ENCODE peak calls at places on chromosomes 12 and 14, in seven cellular contexts. One of them, this sample, is unnamed.

GRCh38 chr12:40843495-40843894 is 151.3 kb downstream of the CNTN1 start:
- DNase-seq in astrocyte of the spinal cord: no peak
- DNase-seq in AG04450: no peak
- DNase-seq in endothelial cell: no peak
- DNase-seq in left lung: no peak
- DNase-seq in Caco-2: no peak
- DNase-seq in glutamatergic neuron: no peak
- DNase-seq in this sample: no peak

GRCh38 chr14:71665157-71665556 is 267.1 kb upstream of the RGS6 start:
- DNase-seq in endothelial cell: no peak
- DNase-seq in glutamatergic neuron: no peak
- DNase-seq in Caco-2: no peak
- DNase-seq in AG04450: no peak
- DNase-seq in left lung: no peak
- DNase-seq in astrocyte of the spinal cord: peak
- DNase-seq in this sample: no peak

GRCh38 chr12:47190271-47190750 is 110.6 kb upstream of the AMIGO2 start:
- DNase-seq in Caco-2: no peak
- DNase-seq in AG04450: peak
- DNase-seq in glutamatergic neuron: no peak
- DNase-seq in endothelial cell: no peak
- DNase-seq in left lung: no peak
- DNase-seq in astrocyte of the spinal cord: peak
- DNase-seq in this sample: no peak

GRCh38 chr14:89138846-89139245 is 278.2 kb downstream of the FOXN3 start:
- DNase-seq in Caco-2: no peak
- DNase-seq in AG04450: no peak
- DNase-seq in astrocyte of the spinal cord: peak
- DNase-seq in left lung: no peak
- DNase-seq in endothelial cell: no peak
- DNase-seq in glutamatergic neuron: no peak
- DNase-seq in this sample: no peak

GRCh38 chr12:24724765-24725307 is 224.1 kb downstream of the BCAT1 start:
- DNase-seq in glutamatergic neuron: no peak
- DNase-seq in Caco-2: no peak
- DNase-seq in astrocyte of the spinal cord: no peak
- DNase-seq in endothelial cell: no peak
- DNase-seq in AG04450: no peak
- DNase-seq in left lung: no peak
- DNase-seq in this sample: no peak

GRCh38 chr12:6638305-6638704 is 2.5 kb upstream of the LPAR5 start:
- DNase-seq in left lung: no peak
- DNase-seq in astrocyte of the spinal cord: no peak
- DNase-seq in glutamatergic neuron: no peak
- DNase-seq in AG04450: no peak
- DNase-seq in Caco-2: no peak
- DNase-seq in endothelial cell: no peak
- DNase-seq in this sample: no peak

GRCh38 chr14:23056257-23056955 is 914 bp downstream of the CDH24 start:
- DNase-seq in astrocyte of the spinal cord: peak
- DNase-seq in left lung: peak
- DNase-seq in Caco-2: peak
- DNase-seq in AG04450: no peak
- DNase-seq in glutamatergic neuron: peak
- DNase-seq in endothelial cell: peak
- DNase-seq in this sample: peak

GRCh38 chr14:33844118-33844517 is 106.8 kb downstream of the EGLN3 start:
- DNase-seq in left lung: peak
- DNase-seq in astrocyte of the spinal cord: no peak
- DNase-seq in AG04450: no peak
- DNase-seq in Caco-2: no peak
- DNase-seq in endothelial cell: no peak
- DNase-seq in glutamatergic neuron: no peak
- DNase-seq in this sample: no peak

GRCh38 chr12:131983026-131983425 is 33.3 kb downstream of the EP400 start:
- DNase-seq in left lung: no peak
- DNase-seq in glutamatergic neuron: no peak
- DNase-seq in AG04450: no peak
- DNase-seq in astrocyte of the spinal cord: no peak
- DNase-seq in endothelial cell: no peak
- DNase-seq in Caco-2: no peak
- DNase-seq in this sample: no peak

GRCh38 chr12:78034025-78034424 is 203.3 kb downstream of the NAV3 start:
- DNase-seq in glutamatergic neuron: no peak
- DNase-seq in left lung: no peak
- DNase-seq in endothelial cell: no peak
- DNase-seq in astrocyte of the spinal cord: no peak
- DNase-seq in AG04450: no peak
- DNase-seq in Caco-2: no peak
- DNase-seq in this sample: no peak

GRCh38 chr14:93269341-93270068 is 62.4 kb downstream of the UBR7 start:
- DNase-seq in glutamatergic neuron: no peak
- DNase-seq in Caco-2: no peak
- DNase-seq in left lung: no peak
- DNase-seq in endothelial cell: no peak
- DNase-seq in AG04450: peak
- DNase-seq in astrocyte of the spinal cord: peak
- DNase-seq in this sample: no peak

GRCh38 chr12:69822205-69822860 is 2.7 kb upstream of the MYRFL start:
- DNase-seq in endothelial cell: no peak
- DNase-seq in glutamatergic neuron: no peak
- DNase-seq in AG04450: no peak
- DNase-seq in Caco-2: no peak
- DNase-seq in astrocyte of the spinal cord: no peak
- DNase-seq in left lung: no peak
- DNase-seq in this sample: no peak

GRCh38 chr14:71183856-71184255 is 276.6 kb downstream of the PCNX1 start:
- DNase-seq in glutamatergic neuron: no peak
- DNase-seq in astrocyte of the spinal cord: no peak
- DNase-seq in endothelial cell: no peak
- DNase-seq in left lung: no peak
- DNase-seq in AG04450: no peak
- DNase-seq in Caco-2: no peak
- DNase-seq in this sample: no peak

GRCh38 chr12:62700091-62700490 is 233.5 kb downstream of the MON2 start:
- DNase-seq in glutamatergic neuron: no peak
- DNase-seq in astrocyte of the spinal cord: no peak
- DNase-seq in AG04450: no peak
- DNase-seq in left lung: no peak
- DNase-seq in Caco-2: no peak
- DNase-seq in endothelial cell: no peak
- DNase-seq in this sample: no peak

GRCh38 chr14:34025325-34026017 is 74.6 kb upstream of the EGLN3 start:
- DNase-seq in astrocyte of the spinal cord: no peak
- DNase-seq in endothelial cell: no peak
- DNase-seq in Caco-2: no peak
- DNase-seq in left lung: no peak
- DNase-seq in glutamatergic neuron: no peak
- DNase-seq in AG04450: no peak
- DNase-seq in this sample: no peak

GRCh38 chr12:14193623-14194022 is 171.9 kb upstream of the ATF7IP start:
- DNase-seq in Caco-2: no peak
- DNase-seq in endothelial cell: peak
- DNase-seq in glutamatergic neuron: peak
- DNase-seq in astrocyte of the spinal cord: no peak
- DNase-seq in left lung: no peak
- DNase-seq in AG04450: no peak
- DNase-seq in this sample: no peak

GRCh38 chr12:130026608-130027176 is 122.9 kb upstream of the TMEM132D start:
- DNase-seq in left lung: no peak
- DNase-seq in glutamatergic neuron: peak
- DNase-seq in astrocyte of the spinal cord: no peak
- DNase-seq in endothelial cell: no peak
- DNase-seq in AG04450: no peak
- DNase-seq in Caco-2: peak
- DNase-seq in this sample: peak

GRCh38 chr12:89825591-89826449 is 117.2 kb upstream of the ATP2B1 start:
- DNase-seq in Caco-2: no peak
- DNase-seq in left lung: no peak
- DNase-seq in AG04450: no peak
- DNase-seq in endothelial cell: no peak
- DNase-seq in glutamatergic neuron: no peak
- DNase-seq in astrocyte of the spinal cord: peak
- DNase-seq in this sample: no peak

GRCh38 chr12:49094104-49094948 is at the start of gene DHH:
- DNase-seq in endothelial cell: peak
- DNase-seq in Caco-2: peak
- DNase-seq in glutamatergic neuron: peak
- DNase-seq in left lung: peak
- DNase-seq in astrocyte of the spinal cord: no peak
- DNase-seq in AG04450: no peak
- DNase-seq in this sample: peak

GRCh38 chr12:117968084-117968789 is 553 bp downstream of the KSR2 start:
- DNase-seq in astrocyte of the spinal cord: no peak
- DNase-seq in Caco-2: no peak
- DNase-seq in AG04450: no peak
- DNase-seq in left lung: no peak
- DNase-seq in endothelial cell: no peak
- DNase-seq in glutamatergic neuron: no peak
- DNase-seq in this sample: no peak

DNA sequence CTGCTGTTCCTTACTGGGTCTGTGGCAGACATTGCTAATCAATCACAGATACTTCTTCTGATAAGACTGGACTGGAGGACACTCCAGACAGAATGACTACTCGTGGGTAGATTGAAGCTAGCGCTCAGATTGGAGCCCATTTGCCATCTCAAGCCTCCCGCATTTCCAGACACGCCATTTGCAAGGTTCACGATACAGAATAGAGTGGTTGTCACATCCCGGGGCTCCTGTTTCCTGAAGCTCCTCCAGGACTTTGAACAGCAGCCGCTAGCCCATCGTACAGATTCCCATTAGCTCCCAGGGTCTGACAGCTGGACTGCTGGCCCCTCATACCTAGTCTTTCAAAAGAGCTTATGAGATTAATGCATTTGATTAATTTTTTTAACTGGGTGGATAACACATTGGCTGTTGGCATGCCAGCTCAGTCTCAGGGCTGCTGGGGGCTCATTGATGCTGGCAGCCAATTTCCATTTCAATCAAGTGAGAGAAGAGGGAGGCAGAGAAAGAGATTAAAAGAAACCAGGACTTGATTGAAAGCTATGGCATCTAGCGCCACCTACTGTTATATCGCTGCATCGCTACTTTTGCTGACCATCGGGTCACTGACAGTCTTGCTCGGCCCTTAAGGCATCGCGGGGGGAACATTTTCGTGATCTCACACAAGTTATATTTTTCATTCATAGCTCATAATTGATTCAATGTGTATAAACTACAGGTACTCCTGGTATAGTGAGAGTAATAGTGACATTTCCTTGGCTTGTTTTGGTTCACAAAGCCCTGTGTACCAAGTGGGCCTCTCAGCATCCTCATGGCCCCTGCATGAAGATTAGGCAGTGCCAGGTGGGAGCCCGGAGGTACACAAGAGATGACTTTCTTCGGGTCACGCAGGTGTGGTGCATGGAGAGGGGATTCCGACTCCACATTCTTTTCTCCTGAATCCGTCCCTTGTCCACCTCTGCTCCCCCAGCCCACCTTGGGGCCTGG is 78.6 kb downstream of the CCDC60 start:
- DNase-seq in glutamatergic neuron: peak
- DNase-seq in left lung: no peak
- DNase-seq in endothelial cell: peak
- DNase-seq in AG04450: peak
- DNase-seq in Caco-2: peak
- DNase-seq in astrocyte of the spinal cord: peak
- DNase-seq in this sample: peak
- TF ChIP-seq CTCF in glutamatergic neuron: peak
- TF ChIP-seq CTCF in left lung: peak
- TF ChIP-seq CTCF in endothelial cell: peak
- TF ChIP-seq CTCF in AG04450: peak
- TF ChIP-seq CTCF in Caco-2: peak
- TF ChIP-seq CTCF in astrocyte of the spinal cord: peak
- TF ChIP-seq CTCF in this sample: peak

GRCh38 chr12:109587921-109588320 is 14.3 kb downstream of the MVK start:
- DNase-seq in left lung: peak
- DNase-seq in AG04450: no peak
- DNase-seq in endothelial cell: no peak
- DNase-seq in astrocyte of the spinal cord: no peak
- DNase-seq in glutamatergic neuron: no peak
- DNase-seq in Caco-2: no peak
- DNase-seq in this sample: no peak

GRCh38 chr12:109589240-109589590 is 15.6 kb downstream of the MVK start:
- DNase-seq in astrocyte of the spinal cord: no peak
- DNase-seq in AG04450: no peak
- DNase-seq in left lung: no peak
- DNase-seq in endothelial cell: no peak
- DNase-seq in Caco-2: no peak
- DNase-seq in glutamatergic neuron: no peak
- DNase-seq in this sample: no peak

GRCh38 chr12:109588461-109589239 is 15.1 kb downstream of the MVK start:
- DNase-seq in endothelial cell: no peak
- DNase-seq in AG04450: no peak
- DNase-seq in astrocyte of the spinal cord: no peak
- DNase-seq in left lung: peak
- DNase-seq in Caco-2: no peak
- DNase-seq in glutamatergic neuron: no peak
- DNase-seq in this sample: no peak

GRCh38 chr12:109583733-109584132 is 10.1 kb downstream of the MVK start:
- DNase-seq in left lung: no peak
- DNase-seq in AG04450: no peak
- DNase-seq in Caco-2: no peak
- DNase-seq in endothelial cell: no peak
- DNase-seq in astrocyte of the spinal cord: no peak
- DNase-seq in glutamatergic neuron: no peak
- DNase-seq in this sample: no peak

GRCh38 chr12:109586385-109587296 is 13.0 kb downstream of the MVK start:
- DNase-seq in astrocyte of the spinal cord: no peak
- DNase-seq in endothelial cell: no peak
- DNase-seq in Caco-2: no peak
- DNase-seq in AG04450: no peak
- DNase-seq in left lung: peak
- DNase-seq in glutamatergic neuron: no peak
- DNase-seq in this sample: no peak
- TF ChIP-seq CTCF in astrocyte of the spinal cord: no peak
- TF ChIP-seq CTCF in endothelial cell: no peak
- TF ChIP-seq CTCF in Caco-2: no peak
- TF ChIP-seq CTCF in AG04450: no peak
- TF ChIP-seq CTCF in left lung: no peak
- TF ChIP-seq CTCF in glutamatergic neuron: no peak
- TF ChIP-seq CTCF in this sample: no peak

DNA sequence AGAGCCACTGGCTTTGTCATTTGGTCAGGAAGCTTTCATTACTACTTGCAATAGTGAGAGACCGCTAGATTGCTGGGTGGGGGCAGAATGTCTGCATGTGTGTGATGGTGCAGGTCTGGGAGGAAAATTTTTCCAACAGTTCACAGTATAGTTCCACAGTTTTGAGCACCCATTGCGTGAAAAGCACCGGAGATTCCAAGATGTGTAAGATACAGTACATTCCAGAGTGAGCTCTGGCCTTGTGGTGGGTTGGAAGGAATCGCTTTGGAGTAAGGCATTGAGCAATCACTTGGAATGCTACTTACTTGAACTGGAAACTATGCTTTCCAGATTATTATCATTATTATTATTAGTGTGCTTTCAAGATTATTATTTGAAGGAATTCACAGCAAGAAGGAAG is 47.6 kb upstream of the FRMD6 start:
- DNase-seq in glutamatergic neuron: no peak
- DNase-seq in AG04450: peak
- DNase-seq in left lung: no peak
- DNase-seq in astrocyte of the spinal cord: peak
- DNase-seq in Caco-2: peak
- DNase-seq in endothelial cell: no peak
- DNase-seq in this sample: no peak
- TF ChIP-seq CTCF in glutamatergic neuron: no peak
- TF ChIP-seq CTCF in AG04450: no peak
- TF ChIP-seq CTCF in left lung: no peak
- TF ChIP-seq CTCF in astrocyte of the spinal cord: no peak
- TF ChIP-seq CTCF in Caco-2: no peak
- TF ChIP-seq CTCF in endothelial cell: no peak
- TF ChIP-seq CTCF in this sample: no peak

GRCh38 chr14:99793213-99794155 is at the start of gene EML1:
- DNase-seq in astrocyte of the spinal cord: peak
- DNase-seq in Caco-2: peak
- DNase-seq in endothelial cell: peak
- DNase-seq in AG04450: peak
- DNase-seq in glutamatergic neuron: peak
- DNase-seq in left lung: peak
- DNase-seq in this sample: peak
- TF ChIP-seq CTCF in astrocyte of the spinal cord: no peak
- TF ChIP-seq CTCF in Caco-2: no peak
- TF ChIP-seq CTCF in endothelial cell: no peak
- TF ChIP-seq CTCF in AG04450: no peak
- TF ChIP-seq CTCF in glutamatergic neuron: no peak
- TF ChIP-seq CTCF in left lung: no peak
- TF ChIP-seq CTCF in this sample: no peak